ENCODE peak calls at places on chromosomes 12 and 14, in four cellular contexts. One of them, this sample, is unnamed.

GRCh38 chr12:99619389-99620158 is 28.0 kb upstream of the GARIN6 start:
- DNase-seq in breast epithelium: no peak
- DNase-seq in GM23248: peak; percentile 63
- DNase-seq in left ventricle myocardium inferior: no peak
- DNase-seq in this sample: peak; percentile 19

GRCh38 chr14:99532310-99532709 is 51.1 kb downstream of the CCNK start:
- DNase-seq in breast epithelium: no peak
- DNase-seq in GM23248: no peak
- DNase-seq in left ventricle myocardium inferior: no peak
- DNase-seq in this sample: no peak

GRCh38 chr12:123113038-123113437 is 37.9 kb downstream of the PITPNM2 start:
- DNase-seq in breast epithelium: no peak
- DNase-seq in GM23248: no peak
- DNase-seq in left ventricle myocardium inferior: no peak
- DNase-seq in this sample: no peak

GRCh38 chr12:75545636-75546035 is 34.2 kb upstream of the KRR1 start:
- DNase-seq in breast epithelium: no peak
- DNase-seq in GM23248: no peak
- DNase-seq in left ventricle myocardium inferior: no peak
- DNase-seq in this sample: no peak

GRCh38 chr14:104054222-104054905 is 31.1 kb upstream of the ASPG start:
- DNase-seq in breast epithelium: no peak
- DNase-seq in GM23248: no peak
- DNase-seq in left ventricle myocardium inferior: no peak
- DNase-seq in this sample: no peak

GRCh38 chr12:29681370-29681769 is 102.4 kb downstream of the TMTC1 start:
- DNase-seq in breast epithelium: no peak
- DNase-seq in GM23248: no peak
- DNase-seq in left ventricle myocardium inferior: no peak
- DNase-seq in this sample: no peak

GRCh38 chr14:105023791-105024480 is 3.1 kb upstream of the CDCA4 start:
- DNase-seq in breast epithelium: no peak
- DNase-seq in GM23248: peak; percentile 78
- DNase-seq in left ventricle myocardium inferior: no peak
- DNase-seq in this sample: peak; percentile 15

GRCh38 chr12:52052471-52053186 is 1.4 kb downstream of the NR4A1 start:
- DNase-seq in breast epithelium: no peak
- DNase-seq in GM23248: no peak
- DNase-seq in left ventricle myocardium inferior: no peak
- DNase-seq in this sample: no peak

GRCh38 chr14:91163316-91163715 is 49.4 kb downstream of the DGLUCY start:
- DNase-seq in breast epithelium: no peak
- DNase-seq in GM23248: no peak
- DNase-seq in left ventricle myocardium inferior: peak; percentile 48
- DNase-seq in this sample: no peak

GRCh38 chr14:32259368-32260013 is 56.4 kb upstream of the RNU6-8 start:
- DNase-seq in breast epithelium: no peak
- DNase-seq in GM23248: peak; percentile 57
- DNase-seq in left ventricle myocardium inferior: no peak
- DNase-seq in this sample: peak; percentile 21

DNA sequence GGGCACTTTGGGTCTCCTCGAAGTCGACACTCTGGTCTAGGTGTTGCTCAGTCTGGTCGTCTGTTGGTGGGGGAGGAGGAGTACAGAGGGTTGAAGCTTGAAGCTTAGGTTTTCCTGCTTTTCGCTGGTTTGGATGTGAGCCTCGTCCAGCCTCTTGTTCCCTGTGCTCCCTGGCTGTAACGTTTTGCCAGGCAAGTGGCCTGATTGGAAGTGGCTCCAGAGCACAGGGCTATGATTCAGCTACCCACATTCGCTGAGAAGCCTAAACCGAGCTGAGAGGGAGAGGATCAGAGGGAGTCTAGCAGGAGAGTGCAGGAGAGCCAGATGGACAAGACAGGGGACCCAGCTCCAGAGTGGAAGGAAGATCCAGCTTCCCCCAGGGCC is 6.1 kb downstream of the HOXC10 start:
- DNase-seq in breast epithelium: no peak
- DNase-seq in GM23248: peak; percentile 76
- DNase-seq in left ventricle myocardium inferior: no peak
- DNase-seq in this sample: peak; percentile 86
- H3K4me3 ChIP-seq in breast epithelium: peak overlapping the region; percentile 16
- H3K4me3 ChIP-seq in GM23248: no peak overlapping the region
- H3K4me3 ChIP-seq in left ventricle myocardium inferior: no peak overlapping the region
- H3K4me3 ChIP-seq in this sample: peak overlapping the region; percentile 70

DNA sequence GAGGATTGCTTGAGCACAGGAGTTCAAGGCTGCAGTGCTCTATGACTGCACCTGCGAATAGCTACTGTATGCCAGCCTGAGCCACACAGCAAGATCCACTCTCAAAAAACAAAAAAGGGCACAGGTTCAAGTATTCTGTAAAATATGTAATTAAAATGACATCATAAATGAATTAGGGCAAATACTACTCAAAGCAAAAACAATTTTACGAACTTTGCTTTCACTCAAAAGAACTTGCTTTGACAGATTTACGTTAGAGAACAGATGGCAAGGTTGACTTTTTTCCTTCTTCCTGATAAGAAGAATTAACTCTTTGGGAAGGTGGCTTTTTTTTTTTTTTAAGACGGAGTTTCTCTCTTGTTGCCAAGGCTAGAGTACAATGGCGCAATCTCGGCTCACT is 44.0 kb upstream of the EAPP start:
- DNase-seq in breast epithelium: no peak
- DNase-seq in GM23248: no peak
- DNase-seq in left ventricle myocardium inferior: no peak
- DNase-seq in this sample: no peak
- H3K36me3 ChIP-seq in breast epithelium: no peaks in the 10 kb centered on the region
- H3K36me3 ChIP-seq in GM23248: peaks cover 61% of the 10 kb centered on the region
- H3K36me3 ChIP-seq in left ventricle myocardium inferior: peaks cover 94% of the 10 kb centered on the region
- H3K36me3 ChIP-seq in this sample: peaks cover 5% of the 10 kb centered on the region

GRCh38 chr12:109014984-109015765 is 5.7 kb downstream of the SVOP start:
- DNase-seq in breast epithelium: no peak
- DNase-seq in GM23248: no peak
- DNase-seq in left ventricle myocardium inferior: no peak
- DNase-seq in this sample: no peak
- H3K27me3 ChIP-seq in breast epithelium: no peaks in the 10 kb centered on the region
- H3K27me3 ChIP-seq in GM23248: no peaks in the 10 kb centered on the region
- H3K27me3 ChIP-seq in left ventricle myocardium inferior: peaks cover 28% of the 10 kb centered on the region
- H3K27me3 ChIP-seq in this sample: peaks cover 13% of the 10 kb centered on the region

DNA sequence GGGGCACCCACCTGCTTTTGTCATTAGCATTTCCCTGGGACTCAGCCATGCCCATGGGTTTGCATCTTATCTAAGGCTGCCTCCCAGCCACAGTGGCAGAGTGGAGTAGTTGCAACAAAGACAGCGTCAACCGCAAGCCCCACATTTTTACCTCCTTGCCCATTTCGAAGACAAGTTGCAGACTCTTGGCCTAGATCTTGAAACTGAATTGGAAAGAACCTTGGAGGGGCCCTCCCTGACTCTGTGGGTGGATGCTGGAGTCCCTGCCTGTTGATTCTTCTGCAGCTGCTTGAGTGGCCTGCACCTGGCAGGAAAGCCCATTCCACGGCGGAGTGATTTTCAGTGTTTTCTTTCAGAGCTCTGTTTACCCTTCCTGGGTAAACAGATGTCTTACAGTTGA is 309.0 kb downstream of the VRK1 start:
- DNase-seq in breast epithelium: no peak
- DNase-seq in GM23248: no peak
- DNase-seq in left ventricle myocardium inferior: no peak
- DNase-seq in this sample: no peak
- H3K4me3 ChIP-seq in breast epithelium: no peak overlapping the region
- H3K4me3 ChIP-seq in GM23248: no peak overlapping the region
- H3K4me3 ChIP-seq in left ventricle myocardium inferior: no peak overlapping the region
- H3K4me3 ChIP-seq in this sample: no peak overlapping the region

DNA sequence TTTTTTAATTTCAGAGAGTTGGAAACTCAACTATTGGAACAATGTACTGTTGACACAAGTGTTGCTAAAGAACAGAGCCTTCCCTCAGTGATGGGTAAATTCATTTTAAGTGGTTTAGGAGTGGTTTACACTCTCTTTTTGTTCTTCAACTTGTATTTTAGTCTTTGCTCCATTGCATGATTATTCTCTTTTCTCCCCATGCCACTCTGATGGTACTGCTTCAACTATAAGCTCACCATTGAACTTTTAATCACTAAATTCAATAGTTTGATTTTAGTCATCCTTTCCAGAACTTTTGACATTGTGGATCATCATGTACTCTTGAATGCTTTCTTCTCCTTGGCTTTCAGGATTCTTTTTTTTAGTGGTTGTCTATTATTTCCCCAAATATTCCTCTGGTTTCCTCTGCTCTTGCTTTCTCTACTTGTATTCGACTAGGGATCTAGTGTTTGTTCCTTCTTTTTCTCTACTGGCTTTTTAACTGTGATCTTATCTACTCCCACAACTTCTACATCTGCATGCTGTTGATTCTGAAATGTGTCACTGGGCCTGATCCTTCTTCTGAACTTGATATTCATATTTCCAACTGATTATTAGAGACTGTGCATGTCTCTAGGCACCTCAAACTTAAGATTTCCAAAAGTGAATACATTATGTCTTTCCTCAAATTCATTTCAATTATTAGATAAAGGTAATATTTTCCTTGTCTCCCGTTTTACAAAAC is 15.4 kb downstream of the ACTR10 start:
- DNase-seq in breast epithelium: no peak
- DNase-seq in GM23248: no peak
- DNase-seq in left ventricle myocardium inferior: no peak
- DNase-seq in this sample: no peak
- H3K36me3 ChIP-seq in breast epithelium: no peaks in the 10 kb centered on the region
- H3K36me3 ChIP-seq in GM23248: peaks cover 68% of the 10 kb centered on the region
- H3K36me3 ChIP-seq in left ventricle myocardium inferior: peaks cover 92% of the 10 kb centered on the region
- H3K36me3 ChIP-seq in this sample: peaks cover 3% of the 10 kb centered on the region

This sample was measured in MG63.